ENCODE peak calls at places on chromosomes 1 and 21, in four cellular contexts. C is HepG2, G is GM12878, X is K562. S is an unnamed sample.
A peak's percentile ranks its signal among the peaks of the same experiment; 100 is the strongest.

GRCh38 chr1:83508485-83509151 is 490.3 kb downstream of the TTLL7 start:
- DNase-seq in C (no peak), G (peak; percentile 78), X (no peak), S (no peak)

GRCh38 chr1:41816061-41816460 is 102.7 kb downstream of the HIVEP3 start:
- DNase-seq in C (no peak), G (no peak), X (no peak), S (no peak)

GRCh38 chr1:64000021-64000420 is 203.4 kb upstream of the UBE2U start:
- DNase-seq in C (no peak), G (no peak), X (no peak), S (no peak)

GRCh38 chr1:30929135-30929889 is 20.8 kb upstream of the SDC3 start:
- DNase-seq in C (peak; percentile 68), G (no peak), X (peak; percentile 78), S (peak; percentile 55)

GRCh38 chr1:8216005-8216404 is 101.9 kb upstream of the SLC45A1 start:
- DNase-seq in C (no peak), G (no peak), X (no peak), S (no peak)

GRCh38 chr1:192794768-192795035 is 14.1 kb upstream of the RGS2 start:
- DNase-seq in C (no peak), G (no peak), X (no peak), S (no peak)

GRCh38 chr1:64228181-64228957 is 24.9 kb downstream of the UBE2U start:
- DNase-seq in C (no peak), G (no peak), X (no peak), S (no peak)

GRCh38 chr1:20187813-20188454 is 1.6 kb upstream of the PLA2G2C start:
- DNase-seq in C (no peak), G (no peak), X (peak; percentile 84), S (no peak)

GRCh38 chr1:26862781-26863676 is at the start of gene SFN:
- DNase-seq in C (peak; percentile 85), G (no peak), X (peak; percentile 86), S (no peak)

GRCh38 chr1:230758705-230759354 is 11.6 kb downstream of the CAPN9 start:
- DNase-seq in C (no peak), G (no peak), X (no peak), S (no peak)

GRCh38 chr1:76068542-76068941 is 6.0 kb upstream of the ST6GALNAC3 start:
- DNase-seq in C (peak; percentile 21), G (no peak), X (no peak), S (peak; percentile 87)

GRCh38 chr1:181040284-181040865 is 6.6 kb downstream of the MR1 start:
- DNase-seq in C (peak; percentile 47), G (no peak), X (no peak), S (no peak)

GRCh38 chr1:166166701-166167394 is at the start of gene FAM78B:
- DNase-seq in C (peak; percentile 54), G (peak; percentile 36), X (peak; percentile 97), S (peak; percentile 31)

GRCh38 chr1:153375511-153375910 is at the start of gene S100A12:
- DNase-seq in C (no peak), G (no peak), X (no peak), S (no peak)

GRCh38 chr1:233268389-233269022 is 27.0 kb downstream of the PCNX2 start:
- DNase-seq in C (no peak), G (no peak), X (no peak), S (no peak)

GRCh38 chr1:91406773-91407389 is 2.2 kb upstream of the HFM1 start:
- DNase-seq in C (peak; percentile 2), G (no peak), X (peak; percentile 41), S (no peak)

GRCh38 chr1:226553594-226554279 is 5.2 kb downstream of the STUM start:
- DNase-seq in C (no peak), G (no peak), X (peak; percentile 40), S (no peak)

GRCh38 chr1:65027699-65028358 is 61.5 kb upstream of the JAK1 start:
- DNase-seq in C (no peak), G (no peak), X (no peak), S (peak; percentile 66)

GRCh38 chr1:168640184-168640583 is 63.8 kb downstream of the XCL1 start:
- DNase-seq in C (no peak), G (no peak), X (no peak), S (no peak)
- TF ChIP-seq MYC in C (no peak), G (no peak), X (no peak), S (no peak)

GRCh38 chr1:111491070-111491469 is 12.4 kb downstream of the ADORA3 start:
- DNase-seq in C (no peak), G (no peak), X (no peak), S (no peak)
- TF ChIP-seq POLR2AphosphoS5 in C (no peak), G (no peak), X (no peak), S (no peak)

DNA sequence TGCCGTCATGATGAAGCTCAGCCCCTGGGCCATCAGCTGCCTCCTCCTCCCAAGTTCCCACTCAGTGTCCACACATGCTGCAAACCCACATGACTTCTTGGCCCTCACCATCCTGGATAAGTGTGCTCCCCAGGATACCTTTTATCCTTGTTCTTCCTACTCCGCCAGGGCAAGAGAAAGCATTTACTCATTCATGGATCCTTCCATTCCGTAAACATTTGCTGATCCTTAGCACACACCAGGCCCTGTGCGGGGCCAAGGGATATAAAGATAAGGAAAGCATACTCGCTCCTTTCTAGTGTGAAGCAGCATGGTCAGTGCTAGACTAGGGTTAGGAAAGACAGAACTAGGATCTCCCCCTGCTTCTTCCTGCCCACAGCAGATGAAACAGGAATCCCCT is 122.1 kb upstream of the HMGB4 start:
- DNase-seq in C (no peak), G (no peak), X (no peak), S (no peak)
- TF ChIP-seq MYC in C (no peak), G (no peak), X (no peak), S (no peak)

GRCh38 chr1:23169219-23169575 is 541 bp upstream of the LUZP1 start:
- DNase-seq in C (no peak), G (no peak), X (no peak), S (no peak)

GRCh38 chr1:23168079-23168461 is 586 bp downstream of the LUZP1 start:
- DNase-seq in C (no peak), G (no peak), X (peak; percentile 70), S (no peak)

GRCh38 chr1:23171181-23171755 is 2.6 kb upstream of the LUZP1 start:
- DNase-seq in C (no peak), G (no peak), X (no peak), S (no peak)

GRCh38 chr1:23168462-23169218 is at the start of gene LUZP1:
- DNase-seq in C (peak; percentile 62), G (no peak), X (peak; percentile 93), S (peak; percentile 93)

DNA sequence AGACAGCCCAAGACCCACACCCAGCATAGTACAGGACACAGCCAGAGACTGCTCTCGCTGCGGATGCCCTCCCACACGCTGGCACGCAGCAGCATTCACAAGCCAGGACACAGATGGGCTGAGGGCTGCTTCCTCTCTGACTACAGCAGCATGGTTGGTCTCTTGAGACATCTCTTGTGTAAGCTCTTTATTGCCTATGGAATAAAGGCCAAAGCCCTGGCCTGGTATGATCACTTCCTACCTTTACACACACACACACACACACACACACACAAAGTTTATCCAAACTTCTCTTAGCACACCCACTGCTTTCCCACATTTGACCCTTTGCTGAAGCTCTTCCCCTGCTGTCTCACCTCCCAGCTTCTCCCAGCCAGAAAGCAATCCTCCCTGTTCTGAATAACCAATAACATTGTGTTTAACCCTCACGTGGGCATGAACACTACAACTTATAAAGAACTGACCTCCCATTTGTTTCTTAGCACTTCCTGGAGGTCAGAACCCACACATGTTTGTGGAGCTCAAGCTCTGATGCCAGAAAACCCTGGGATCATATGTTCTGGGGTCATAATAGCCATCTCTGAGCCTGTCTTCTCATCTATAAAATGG is 1.2 kb upstream of the LUZP1 start:
- DNase-seq in C (peak; percentile 32), G (no peak), X (peak; percentile 81), S (peak; percentile 91)
- TF ChIP-seq POLR2AphosphoS5 in C (peak; percentile 33), G (no peak), X (peak; percentile 52), S (no peak)

GRCh38 chr1:22018583-22019559 is 17.4 kb downstream of the CELA3A start:
- DNase-seq in C (no peak), G (peak; percentile 80), X (peak; percentile 78), S (peak; percentile 78)
- TF ChIP-seq MYC in C (no peak), G (no peak), X (peak; percentile 65), S (no peak)

GRCh38 chr21:32410916-32411315 is 1.6 kb upstream of the EVA1C start:
- DNase-seq in C (no peak), G (no peak), X (no peak), S (no peak)

GRCh38 chr21:32412162-32412997 is at the start of gene EVA1C:
- DNase-seq in C (no peak), G (no peak), X (no peak), S (peak; percentile 69)

GRCh38 chr21:32412998-32413504 is 545 bp downstream of the EVA1C start:
- DNase-seq in C (no peak), G (no peak), X (no peak), S (peak; percentile 53)

GRCh38 chr21:32410291-32410690 is 2.2 kb upstream of the EVA1C start:
- DNase-seq in C (no peak), G (no peak), X (no peak), S (no peak)

GRCh38 chr21:32411366-32412161 is 942 bp upstream of the EVA1C start:
- DNase-seq in C (no peak), G (no peak), X (peak; percentile 59), S (peak; percentile 57)
- TF ChIP-seq POLR2AphosphoS5 in C (no peak), G (no peak), X (no peak), S (peak; percentile 40)

DNA sequence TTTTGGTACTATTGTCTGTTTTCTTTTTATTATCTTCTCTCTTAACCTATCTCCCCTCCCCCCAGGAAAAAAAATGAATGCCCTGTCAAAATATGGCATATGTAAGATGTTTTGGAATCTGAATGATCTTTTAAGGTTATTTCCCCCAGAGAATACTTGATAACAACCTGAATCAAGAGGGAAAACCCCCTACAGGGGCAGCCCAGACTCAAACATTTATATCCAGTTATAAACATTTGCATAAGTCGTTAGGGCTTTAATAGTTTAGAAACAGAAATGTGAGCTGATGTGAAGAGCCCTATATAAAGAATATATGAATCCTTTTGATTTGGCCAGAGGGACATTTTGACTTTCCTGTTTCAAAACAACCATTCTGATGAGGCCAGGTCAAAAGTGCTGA is 169.5 kb downstream of the VAV3 start:
- DNase-seq in C (no peak), G (no peak), X (no peak), S (no peak)
- TF ChIP-seq MYC in C (no peak), G (no peak), X (no peak), S (no peak)